ENCODE peak calls at places on chromosomes 6 and 20, in four cellular contexts. L, T, R and Z are unnamed samples. For H3K4me1 and H3K27me3, the result is how much of the 10 kb centered on the place peaks cover.

GRCh38 chr6:8436956-8437355 is 1.6 kb upstream of the SLC35B3 start:
- DNase-seq in T (no peak), L (no peak), R (no peak), Z (no peak)

GRCh38 chr6:72560721-72561593 is 60.9 kb upstream of the KCNQ5 start:
- DNase-seq in T (no peak), L (no peak), R (no peak), Z (no peak)

GRCh38 chr6:11232968-11233626 is 629 bp upstream of the NEDD9 start:
- DNase-seq in R (no peak), T (no peak), L (no peak), Z (no peak)

GRCh38 chr6:45078432-45078831 is 249.7 kb upstream of the RUNX2 start:
- DNase-seq in L (no peak), R (no peak), T (no peak), Z (no peak)

GRCh38 chr6:155549028-155549798 is 93.6 kb upstream of the NOX3 start:
- DNase-seq in R (no peak), L (no peak), T (no peak), Z (no peak)

GRCh38 chr20:1373614-1374013 is 19.2 kb downstream of the FKBP1A start:
- DNase-seq in T (no peak), L (no peak), R (no peak), Z (no peak)

GRCh38 chr6:2376429-2377355 is 131.3 kb upstream of the GMDS start:
- DNase-seq in T (no peak), R (no peak), L (no peak), Z (no peak)

GRCh38 chr20:63980317-63980805 is 571 bp upstream of the PRPF6 start:
- DNase-seq in R (no peak), T (no peak), L (no peak), Z (no peak)

GRCh38 chr6:122887941-122888340 is 98.9 kb downstream of the SMPDL3A start:
- DNase-seq in R (no peak), L (no peak), T (no peak), Z (no peak)

GRCh38 chr6:50128420-50129005 is 78.8 kb upstream of the DEFB112 start:
- DNase-seq in T (no peak), R (no peak), L (no peak), Z (no peak)

DNA sequence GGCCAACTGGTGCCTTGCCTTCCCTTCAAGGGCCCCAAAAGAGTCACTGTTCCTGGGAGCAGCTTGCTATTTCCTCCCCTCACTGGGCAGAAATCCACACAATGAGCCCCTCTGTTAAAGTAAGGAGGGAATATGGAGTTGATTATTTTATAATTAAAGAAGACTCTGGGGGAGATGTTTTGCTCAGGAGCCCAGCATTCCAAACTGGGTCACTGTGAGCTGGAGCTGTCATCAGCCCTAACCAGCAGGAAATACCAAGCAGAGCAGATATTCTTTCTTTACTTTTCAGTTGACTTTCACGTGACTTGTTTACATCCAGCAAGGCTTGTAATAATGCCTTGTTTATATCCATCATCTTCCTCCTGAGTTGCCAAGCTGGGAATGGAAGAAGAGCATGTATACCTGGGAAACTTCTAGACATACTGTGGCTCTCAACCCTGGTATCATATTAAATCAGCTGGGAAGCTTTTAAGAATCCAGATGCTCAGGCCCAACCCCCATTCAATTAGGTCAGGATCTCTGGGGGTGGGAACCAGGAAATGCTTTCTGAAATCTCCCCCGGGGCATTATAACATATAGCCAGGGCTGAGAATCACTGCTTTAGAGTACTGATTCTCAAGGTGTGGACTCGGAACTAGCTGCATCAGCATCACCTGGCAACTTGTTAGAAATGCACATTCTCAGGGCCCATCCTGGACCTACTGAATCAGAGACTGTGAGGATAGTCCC is 175.6 kb upstream of the MYLIP start:
- DNase-seq in R (no peak), T (no peak), L (no peak), Z (no peak)
- H3K4me1 ChIP-seq in R (under half), T (under half), L (under half), Z (half or more)

DNA sequence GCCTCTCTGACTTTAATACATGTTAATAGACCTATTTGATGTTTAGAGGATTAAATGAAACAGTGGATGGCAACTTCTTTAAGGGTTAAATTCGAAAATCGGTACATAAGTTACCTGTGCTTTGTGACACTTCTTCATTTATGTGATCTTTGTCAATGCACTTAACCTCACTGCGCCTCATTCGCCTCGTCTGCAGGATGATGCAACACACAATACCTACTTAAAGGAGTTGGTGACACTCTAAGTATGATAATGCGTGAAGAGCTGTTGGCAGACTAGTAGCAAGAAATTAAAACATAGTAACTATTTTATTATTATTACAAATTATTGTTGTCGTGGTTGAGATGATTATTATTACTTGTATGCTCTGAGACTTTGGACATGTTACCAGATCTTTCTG is 92.8 kb downstream of the TSHZ2 start:
- DNase-seq in L (no peak), R (no peak), T (no peak), Z (no peak)
- H3K27me3 ChIP-seq in L (under half), R (under half), T (under half), Z (under half)

DNA sequence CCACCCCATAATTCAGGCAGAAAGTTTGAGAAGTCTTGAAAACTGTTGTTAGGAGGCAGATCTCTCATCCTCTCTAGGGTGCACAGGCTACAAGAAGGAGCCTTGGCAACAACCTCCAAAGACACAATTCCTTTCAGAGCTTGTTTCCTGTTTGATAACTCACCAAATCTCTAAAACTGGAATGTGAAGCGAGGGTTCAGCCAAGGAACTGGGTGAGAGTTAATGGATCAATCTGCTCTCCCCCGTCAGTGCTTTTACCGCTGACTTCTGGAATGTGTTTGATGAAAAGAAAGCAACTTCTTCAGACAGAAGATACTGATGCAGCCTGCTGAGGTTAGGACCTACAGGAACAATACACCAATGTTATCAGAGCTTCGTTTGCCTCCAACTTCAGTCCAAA is 171.8 kb upstream of the BMP2 start:
- DNase-seq in L (no peak), R (no peak), T (no peak), Z (no peak)
- H3K27ac ChIP-seq in L (no peak), R (peak), T (no peak), Z (peak)

DNA sequence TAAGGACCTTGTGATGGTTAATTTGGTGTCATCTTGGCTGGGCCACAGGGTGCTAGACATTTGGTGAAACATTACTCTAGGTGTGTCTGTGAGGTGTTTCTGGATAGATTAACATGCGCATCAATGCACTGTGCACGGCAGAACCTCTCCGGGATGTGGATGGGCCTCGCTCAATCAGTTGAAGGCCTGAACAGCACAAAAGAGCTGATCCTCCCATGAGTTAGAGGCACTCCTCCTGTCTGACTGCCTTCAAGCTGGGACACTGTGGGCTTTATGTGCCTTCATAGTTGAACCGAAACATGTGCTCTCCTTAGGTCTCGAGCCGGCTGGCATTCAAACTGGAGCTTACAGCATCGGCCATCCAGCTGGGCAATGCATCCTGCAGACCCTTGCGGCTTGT is 88.8 kb downstream of the HUS1B start:
- DNase-seq in R (no peak), L (no peak), T (no peak), Z (no peak)
- H3K4me1 ChIP-seq in R (under half), L (under half), T (under half), Z (under half)